ENCODE peak calls at places on chromosomes 4 and X, in five cellular contexts. P, A, B, Q and O are unnamed samples.

GRCh38 chr4:153792007-153792892 is 3.4 kb upstream of the SFRP2 start:
- DNase-seq in P (no peak), A (no peak), B (peak), Q (peak), O (peak)

GRCh38 chr4:182819751-182820150 is 97.4 kb downstream of the DCTD start:
- DNase-seq in P (no peak), A (no peak), B (no peak), Q (no peak), O (no peak)

GRCh38 chr4:76293705-76294274 is 12.7 kb upstream of the STBD1 start:
- DNase-seq in P (no peak), A (no peak), B (no peak), Q (no peak), O (no peak)

GRCh38 chr4:34676390-34676789 is 1567.9 kb downstream of the ARAP2 start:
- DNase-seq in P (no peak), A (peak), B (no peak), Q (no peak), O (no peak)

GRCh38 chr4:23237771-23238170 is 545.0 kb downstream of the GBA3 start:
- DNase-seq in P (no peak), A (no peak), B (no peak), Q (no peak), O (no peak)

GRCh38 chr4:19216495-19216894 is 1035.2 kb upstream of the SLIT2 start:
- DNase-seq in P (no peak), A (no peak), B (no peak), Q (no peak), O (no peak)

GRCh38 chrX:121151293-121151692 is 103.9 kb downstream of the GLUD2 start:
- DNase-seq in P (no peak), A (no peak), B (no peak), Q (no peak), O (no peak)

GRCh38 chr4:122542411-122543236 is 78.2 kb downstream of the IL21 start:
- DNase-seq in P (no peak), A (no peak), B (no peak), Q (no peak), O (no peak)

GRCh38 chr4:5341151-5341925 is 290.1 kb downstream of the STK32B start:
- DNase-seq in P (no peak), A (no peak), B (no peak), Q (no peak), O (no peak)

GRCh38 chr4:1244978-1245471 is 3.9 kb downstream of the CTBP1 start:
- DNase-seq in P (no peak), A (no peak), B (no peak), Q (peak), O (no peak)

GRCh38 chr4:42865572-42866189 is 26.8 kb upstream of the GRXCR1 start:
- DNase-seq in P (no peak), A (peak), B (peak), Q (no peak), O (peak)

GRCh38 chrX:47182106-47182700 is 11.4 kb upstream of the UBA1 start:
- DNase-seq in P (no peak), A (no peak), B (no peak), Q (no peak), O (no peak)

GRCh38 chr4:25970691-25971427 is 56.8 kb downstream of the SMIM20 start:
- DNase-seq in P (no peak), A (no peak), B (no peak), Q (no peak), O (no peak)

GRCh38 chr4:1851575-1852415 is 4.2 kb downstream of the LETM1 start:
- DNase-seq in P (no peak), A (no peak), B (no peak), Q (no peak), O (no peak)

GRCh38 chr4:173381610-173382009 is 10.9 kb downstream of the SAP30 start:
- DNase-seq in P (no peak), A (no peak), B (no peak), Q (no peak), O (no peak)

GRCh38 chr4:10123227-10124101 is 6.9 kb upstream of the WDR1 start:
- DNase-seq in P (no peak), A (no peak), B (no peak), Q (no peak), O (no peak)

GRCh38 chr4:16995451-16995850 is 97.0 kb upstream of the LDB2 start:
- DNase-seq in P (no peak), A (no peak), B (no peak), Q (no peak), O (no peak)

GRCh38 chr4:54909964-54910363 is 215.4 kb downstream of the KDR start:
- DNase-seq in P (no peak), A (no peak), B (no peak), Q (no peak), O (peak)

GRCh38 chr4:89298160-89298559 is 9.4 kb downstream of the GPRIN3 start:
- DNase-seq in P (no peak), A (no peak), B (no peak), Q (no peak), O (peak)

GRCh38 chr4:144183165-144183564 is 42.6 kb upstream of the GYPA start:
- DNase-seq in P (no peak), A (no peak), B (no peak), Q (no peak), O (no peak)